ENCODE peak calls at places on chromosomes 2 and 18, in ten cellular contexts. R, N, E, A, I, Y, X, B, F and O are unnamed samples.

GRCh38 chr18:8654482-8655451 is 45.5 kb downstream of the RAB12 start:
- DNase-seq in B (no peak), E (no peak), A (no peak), I (no peak), Y (peak), N (no peak), F (no peak), R (no peak), X (peak), O (no peak)

GRCh38 chr2:11839916-11840315 is 93.5 kb downstream of the LPIN1 start:
- DNase-seq in F (peak), N (no peak), X (no peak), I (no peak), R (no peak), A (no peak), Y (no peak), B (no peak), E (no peak), O (no peak)

GRCh38 chr2:11417946-11418585 is 47.9 kb downstream of the E2F6 start:
- DNase-seq in X (no peak), E (no peak), I (no peak), Y (peak), R (peak), A (no peak), N (no peak), B (no peak), F (no peak), O (no peak)

GRCh38 chr18:34709104-34709503 is 994 bp upstream of the DTNA start:
- DNase-seq in E (no peak), Y (peak), B (no peak), A (no peak), R (no peak), N (peak), X (peak), F (peak), I (no peak), O (peak)

GRCh38 chr18:45895339-45895738 is 69.9 kb downstream of the SIGLEC15 start:
- DNase-seq in B (no peak), Y (no peak), R (no peak), X (no peak), N (no peak), I (no peak), F (no peak), E (no peak), A (no peak), O (no peak)

GRCh38 chr2:85648619-85649018 is 19.4 kb downstream of the SFTPB start:
- DNase-seq in X (peak), F (no peak), E (no peak), A (peak), R (peak), N (no peak), B (no peak), I (no peak), Y (peak), O (no peak)

GRCh38 chr2:162559194-162559593 is 215.3 kb downstream of the GCA start:
- DNase-seq in Y (no peak), F (no peak), R (no peak), I (no peak), A (no peak), X (no peak), B (no peak), N (no peak), E (no peak), O (no peak)

GRCh38 chr18:55317322-55317721 is 270.7 kb downstream of the TCF4 start:
- DNase-seq in R (no peak), X (no peak), I (no peak), A (no peak), F (no peak), B (no peak), N (no peak), Y (no peak), E (no peak), O (no peak)

GRCh38 chr2:71220743-71221142 is 6.2 kb downstream of the PAIP2B start:
- DNase-seq in Y (no peak), I (no peak), N (no peak), E (no peak), X (no peak), R (no peak), A (no peak), B (no peak), F (no peak), O (no peak)

GRCh38 chr2:147845608-147846002 is 776 bp downstream of the ACVR2A start:
- DNase-seq in N (no peak), E (no peak), B (no peak), I (no peak), F (peak), A (no peak), Y (no peak), X (peak), R (no peak), O (no peak)

GRCh38 chr2:20215183-20216040 is 9.5 kb downstream of the SDC1 start:
- DNase-seq in X (no peak), R (no peak), B (no peak), Y (no peak), N (peak), A (no peak), F (no peak), E (no peak), I (no peak), O (no peak)

GRCh38 chr2:56449449-56449860 is 265.7 kb downstream of the CCDC85A start:
- DNase-seq in E (no peak), A (no peak), F (no peak), I (no peak), B (no peak), X (no peak), Y (no peak), N (no peak), R (no peak), O (no peak)

GRCh38 chr2:35246702-35247101 is 1108.9 kb upstream of the CRIM1 start:
- DNase-seq in I (no peak), Y (no peak), X (no peak), E (no peak), B (no peak), A (no peak), R (no peak), N (no peak), F (no peak), O (no peak)

GRCh38 chr18:79583984-79584401 is 95.6 kb upstream of the CTDP1 start:
- DNase-seq in F (no peak), R (no peak), E (no peak), Y (no peak), N (no peak), B (peak), X (no peak), A (peak), I (no peak), O (no peak)

GRCh38 chr18:8858888-8859511 is 153.6 kb downstream of the MTCL1 start:
- DNase-seq in R (peak), F (peak), B (no peak), Y (peak), A (no peak), E (no peak), N (no peak), I (no peak), X (peak), O (peak)

GRCh38 chr2:26530141-26530540 is 52.2 kb upstream of the OTOF start:
- DNase-seq in Y (no peak), E (no peak), I (no peak), F (no peak), X (no peak), A (no peak), N (no peak), B (no peak), R (peak), O (no peak)

GRCh38 chr2:198376677-198377076 is 572.3 kb downstream of the PLCL1 start:
- DNase-seq in Y (no peak), E (peak), I (no peak), B (no peak), R (no peak), N (no peak), A (no peak), X (peak), F (peak), O (peak)

GRCh38 chr2:171434671-171434980 is 600 bp downstream of the DCAF17 start:
- DNase-seq in I (no peak), X (no peak), R (no peak), E (no peak), B (peak), A (no peak), N (peak), F (no peak), Y (no peak), O (no peak)

GRCh38 chr2:45851576-45852304 is 200.3 kb downstream of the PRKCE start:
- DNase-seq in R (peak), A (no peak), I (no peak), Y (no peak), F (peak), X (peak), B (no peak), N (no peak), E (no peak), O (peak)

GRCh38 chr18:5986257-5986909 is 91.1 kb upstream of the TMEM200C start:
- DNase-seq in F (no peak), B (no peak), A (no peak), R (no peak), X (no peak), N (no peak), I (no peak), E (no peak), Y (no peak), O (no peak)

DNA sequence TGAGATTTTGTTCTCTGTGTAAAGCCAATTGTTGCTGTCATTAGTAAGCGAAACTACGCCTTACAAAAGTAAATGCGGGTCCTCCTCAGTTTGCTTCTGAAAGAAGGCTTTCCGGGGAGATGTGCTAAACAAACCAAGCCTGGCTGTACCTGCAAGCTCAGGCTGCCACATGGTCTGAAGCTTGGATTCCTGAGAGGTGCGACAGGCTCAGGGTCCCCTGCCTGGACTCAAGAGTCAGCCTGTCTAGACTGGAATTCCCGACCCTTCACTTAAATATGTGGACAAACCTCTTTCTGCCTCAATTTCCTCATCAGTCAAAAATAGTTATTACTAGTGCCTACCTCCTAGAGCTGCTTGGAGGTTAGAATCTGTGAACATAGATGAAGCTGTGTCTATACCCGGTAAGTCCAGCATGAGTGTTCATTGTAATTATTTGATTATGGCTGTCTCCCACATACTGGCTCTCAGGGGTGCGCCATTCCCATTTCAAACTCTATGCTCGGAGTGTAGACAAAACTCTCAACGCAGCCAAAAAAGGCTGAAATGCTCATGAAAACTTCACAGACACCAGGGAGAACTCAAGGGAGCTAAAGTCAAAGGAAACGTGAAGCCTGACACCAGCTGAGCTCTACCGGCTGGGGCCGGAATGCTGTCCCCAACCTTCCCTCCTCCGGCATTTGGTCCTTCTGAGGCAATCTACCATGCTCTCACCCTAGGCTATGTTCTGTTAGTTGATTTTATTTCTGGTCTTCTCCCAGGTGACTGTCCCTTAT is 31.4 kb downstream of the SOWAHC start:
- DNase-seq in N (no peak), F (no peak), X (no peak), Y (no peak), R (no peak), I (no peak), A (no peak), B (no peak), E (no peak), O (no peak)
- H3K27ac ChIP-seq in N (no peak), F (no peak), X (peak), Y (no peak), R (peak), I (no peak), A (no peak), B (peak), E (no peak), O (no peak)

GRCh38 chr2:31390324-31390723 is 24.2 kb downstream of the XDH start:
- DNase-seq in N (no peak), E (no peak), F (peak), X (no peak), R (no peak), A (no peak), B (no peak), Y (no peak), I (no peak), O (peak)
- H3K27ac ChIP-seq in N (no peak), E (no peak), F (no peak), X (no peak), R (no peak), A (no peak), B (no peak), Y (no peak), I (no peak), O (peak)

GRCh38 chr2:64192570-64193192 is 48.5 kb upstream of the PELI1 start:
- DNase-seq in N (no peak), F (no peak), Y (no peak), R (no peak), I (no peak), E (no peak), X (peak), B (no peak), A (no peak), O (no peak)
- H3K27ac ChIP-seq in N (no peak), F (no peak), Y (no peak), R (no peak), I (no peak), E (no peak), X (no peak), B (no peak), A (no peak), O (no peak)

GRCh38 chr18:11991021-11991770 is 9.9 kb downstream of the IMPA2 start:
- DNase-seq in E (no peak), Y (no peak), X (no peak), N (no peak), A (no peak), F (no peak), B (no peak), I (no peak), R (no peak), O (no peak)
- H3K27ac ChIP-seq in E (no peak), Y (no peak), X (no peak), N (no peak), A (no peak), F (no peak), B (no peak), I (no peak), R (no peak), O (no peak)

GRCh38 chr2:49686897-49687442 is 532.7 kb upstream of the FSHR start:
- DNase-seq in Y (no peak), R (no peak), B (no peak), X (no peak), F (no peak), I (no peak), A (no peak), E (no peak), N (no peak), O (no peak)

GRCh38 chr2:49687873-49688272 is 533.6 kb upstream of the FSHR start:
- DNase-seq in I (no peak), E (no peak), Y (peak), A (no peak), R (no peak), N (no peak), X (peak), F (no peak), B (no peak), O (no peak)

DNA sequence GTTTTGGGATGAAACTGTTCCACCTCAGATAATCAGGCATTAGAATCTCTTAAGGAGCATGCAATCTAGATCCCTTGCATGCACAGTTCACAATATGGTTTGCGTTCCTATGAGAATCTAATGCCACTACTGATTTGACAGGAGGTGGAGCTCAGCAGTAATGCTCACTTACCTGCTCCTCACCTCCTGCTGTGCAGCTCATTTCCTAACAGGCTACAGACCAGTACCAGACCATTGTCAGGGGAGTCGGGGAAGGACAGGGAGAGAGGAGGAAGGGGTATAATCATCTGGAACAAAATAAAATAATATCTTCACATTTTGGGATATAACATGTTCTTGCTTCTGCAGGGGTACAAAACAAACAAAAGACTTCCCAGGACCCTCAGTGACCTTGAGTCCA is 532.0 kb upstream of the FSHR start:
- DNase-seq in Y (no peak), E (no peak), R (no peak), F (no peak), A (no peak), N (no peak), B (no peak), X (no peak), I (no peak), O (no peak)
- H3K27ac ChIP-seq in Y (no peak), E (no peak), R (no peak), F (no peak), A (no peak), N (no peak), B (no peak), X (no peak), I (no peak), O (no peak)

GRCh38 chr2:229416116-229416694 is 145.1 kb upstream of the PID1 start:
- DNase-seq in A (peak), X (peak), Y (peak), B (peak), E (no peak), R (no peak), N (peak), F (peak), I (no peak), O (no peak)

GRCh38 chr2:229419158-229419557 is 148.1 kb upstream of the PID1 start:
- DNase-seq in N (no peak), Y (no peak), B (no peak), I (no peak), A (no peak), X (peak), E (no peak), R (no peak), F (no peak), O (no peak)

GRCh38 chr2:229414631-229415030 is 143.5 kb upstream of the PID1 start:
- DNase-seq in B (no peak), E (no peak), Y (no peak), R (no peak), A (no peak), N (no peak), X (no peak), F (no peak), I (no peak), O (no peak)

GRCh38 chr2:229417176-229417575 is 146.1 kb upstream of the PID1 start:
- DNase-seq in Y (no peak), X (peak), A (no peak), E (no peak), I (no peak), B (no peak), N (no peak), R (no peak), F (no peak), O (no peak)

GRCh38 chr2:229417906-229418305 is 146.8 kb upstream of the PID1 start:
- DNase-seq in B (no peak), X (no peak), I (no peak), Y (peak), N (no peak), R (no peak), E (no peak), F (no peak), A (no peak), O (no peak)
- H3K27ac ChIP-seq in B (no peak), X (no peak), I (no peak), Y (no peak), N (no peak), R (no peak), E (no peak), F (no peak), A (no peak), O (no peak)

GRCh38 chr2:165815299-165815698 is 21.3 kb upstream of the GALNT3 start:
- DNase-seq in B (no peak), N (no peak), R (no peak), X (no peak), Y (no peak), I (no peak), F (no peak), A (no peak), E (no peak), O (no peak)
- H3K27ac ChIP-seq in B (no peak), N (no peak), R (no peak), X (no peak), Y (no peak), I (no peak), F (no peak), A (no peak), E (no peak), O (no peak)

GRCh38 chr2:44233450-44234128 is 41.7 kb upstream of the SLC3A1 start:
- DNase-seq in N (no peak), F (peak), B (no peak), Y (peak), X (peak), E (no peak), I (no peak), A (no peak), R (peak), O (peak)
- H3K27ac ChIP-seq in N (no peak), F (peak), B (no peak), Y (no peak), X (no peak), E (no peak), I (no peak), A (no peak), R (peak), O (peak)

GRCh38 chr2:196275646-196276352 is 104.4 kb upstream of the STK17B start:
- DNase-seq in X (no peak), A (no peak), I (no peak), E (no peak), N (no peak), Y (peak), R (peak), B (no peak), F (peak), O (no peak)
- H3K27ac ChIP-seq in X (no peak), A (no peak), I (no peak), E (no peak), N (no peak), Y (no peak), R (no peak), B (peak), F (no peak), O (peak)

GRCh38 chr2:39778775-39779751 is at the start of gene THUMPD2:
- DNase-seq in X (peak), Y (peak), B (peak), E (peak), F (peak), A (peak), I (peak), N (peak), R (peak), O (no peak)
- H3K27ac ChIP-seq in X (peak), Y (peak), B (peak), E (peak), F (peak), A (peak), I (peak), N (peak), R (peak), O (peak)